ENCODE peak calls at places on chromosomes 16 and 17, in seven cellular contexts. D, P, R, K, A, B and F are unnamed samples.

GRCh38 chr17:18156171-18156975 is 27.3 kb upstream of the ALKBH5 start:
- DNase-seq in D (no peak), P (no peak), R (no peak), K (no peak), A (no peak), B (no peak), F (no peak)

GRCh38 chr17:67994827-67995567 is 1.3 kb downstream of the C17orf58 start:
- DNase-seq in D (no peak), P (no peak), R (peak; percentile 25), K (no peak), A (peak; percentile 37), B (peak; percentile 74), F (no peak)

GRCh38 chr17:46770818-46771600 is 47.5 kb downstream of the WNT3 start:
- DNase-seq in D (peak; percentile 83), P (no peak), R (peak; percentile 42), K (no peak), A (peak; percentile 76), B (peak; percentile 28), F (peak; percentile 49)

GRCh38 chr17:66354981-66355380 is 52.6 kb downstream of the PRKCA start:
- DNase-seq in D (no peak), P (no peak), R (no peak), K (no peak), A (no peak), B (no peak), F (no peak)

GRCh38 chr17:75535119-75535537 is 9.6 kb downstream of the LLGL2 start:
- DNase-seq in D (peak; percentile 72), P (no peak), R (peak; percentile 53), K (peak; percentile 30), A (no peak), B (no peak), F (peak; percentile 23)

GRCh38 chr17:73711916-73712315 is 67.7 kb upstream of the SDK2 start:
- DNase-seq in D (no peak), P (no peak), R (no peak), K (no peak), A (no peak), B (no peak), F (no peak)

GRCh38 chr17:759964-760363 is 7.9 kb upstream of the GEMIN4 start:
- DNase-seq in D (no peak), P (no peak), R (no peak), K (no peak), A (no peak), B (no peak), F (no peak)

GRCh38 chr17:19939993-19940721 is 37.5 kb downstream of the AKAP10 start:
- DNase-seq in D (no peak), P (no peak), R (no peak), K (no peak), A (no peak), B (no peak), F (no peak)

GRCh38 chr17:9308069-9308468 is 267.6 kb downstream of the STX8 start:
- DNase-seq in D (no peak), P (no peak), R (no peak), K (no peak), A (no peak), B (no peak), F (no peak)

GRCh38 chr16:66539628-66540469 is 10.1 kb downstream of the TK2 start:
- DNase-seq in D (no peak), P (no peak), R (no peak), K (no peak), A (no peak), B (no peak), F (no peak)

GRCh38 chr16:69444873-69445517 is 20.6 kb downstream of the CYB5B start:
- DNase-seq in D (no peak), P (no peak), R (no peak), K (no peak), A (peak; percentile 47), B (no peak), F (peak; percentile 15)

GRCh38 chr17:3773511-3773910 is 27.5 kb downstream of the ITGAE start:
- DNase-seq in D (peak; percentile 11), P (no peak), R (no peak), K (no peak), A (peak; percentile 28), B (peak; percentile 17), F (no peak)

GRCh38 chr16:89422527-89422904 is 67.8 kb downstream of the ANKRD11 start:
- DNase-seq in D (no peak), P (no peak), R (no peak), K (no peak), A (peak; percentile 35), B (no peak), F (no peak)

GRCh38 chr17:61129232-61129631 is 270.4 kb upstream of the TBX2 start:
- DNase-seq in D (no peak), P (no peak), R (no peak), K (no peak), A (no peak), B (no peak), F (no peak)

GRCh38 chr16:29858149-29858899 is 4.7 kb downstream of the CDIPT start:
- DNase-seq in D (no peak), P (no peak), R (peak; percentile 73), K (no peak), A (no peak), B (no peak), F (no peak)

GRCh38 chr17:49520386-49521087 is 25.4 kb downstream of the NGFR start:
- DNase-seq in D (no peak), P (no peak), R (no peak), K (no peak), A (no peak), B (no peak), F (no peak)

GRCh38 chr17:8151641-8152111 is 528 bp downstream of the PER1 start:
- DNase-seq in D (peak; percentile 91), P (no peak), R (peak; percentile 90), K (no peak), A (no peak), B (peak; percentile 90), F (peak; percentile 56)

GRCh38 chr17:68305132-68305531 is 13.8 kb downstream of the ARSG start:
- DNase-seq in D (no peak), P (no peak), R (no peak), K (no peak), A (no peak), B (no peak), F (no peak)

GRCh38 chr17:3514873-3515272 is 39.1 kb downstream of the ASPA start:
- DNase-seq in D (no peak), P (no peak), R (no peak), K (no peak), A (no peak), B (no peak), F (no peak)

GRCh38 chr16:57551057-57551456 is 8.6 kb downstream of the ADGRG5 start:
- DNase-seq in D (no peak), P (no peak), R (no peak), K (no peak), A (no peak), B (no peak), F (no peak)

GRCh38 chr16:82660078-82660645 is 33.4 kb downstream of the CDH13 start:
- DNase-seq in D (no peak), P (no peak), R (no peak), K (no peak), A (peak; percentile 19), B (no peak), F (no peak)

GRCh38 chr16:24838554-24839266 is 7.1 kb upstream of the SLC5A11 start:
- DNase-seq in D (no peak), P (no peak), R (no peak), K (no peak), A (peak; percentile 58), B (peak; percentile 25), F (no peak)

GRCh38 chr17:61822326-61823285 is 40.7 kb downstream of the BRIP1 start:
- DNase-seq in D (no peak), P (no peak), R (no peak), K (no peak), A (no peak), B (no peak), F (no peak)

GRCh38 chr17:10051112-10051511 is 146.0 kb upstream of the RCVRN start:
- DNase-seq in D (no peak), P (no peak), R (no peak), K (no peak), A (no peak), B (no peak), F (no peak)

GRCh38 chr17:1998426-1998784 is 26.7 kb downstream of the RTN4RL1 start:
- DNase-seq in D (no peak), P (no peak), R (no peak), K (no peak), A (no peak), B (peak; percentile 39), F (no peak)

GRCh38 chr16:12172343-12172742 is 195.8 kb downstream of the SNX29 start:
- DNase-seq in D (no peak), P (no peak), R (no peak), K (no peak), A (no peak), B (no peak), F (no peak)
- H3K27ac ChIP-seq in D (no peak overlapping the region), P (no peak overlapping the region), R (no peak overlapping the region), K (no peak overlapping the region), A (no peak overlapping the region), B (no peak overlapping the region), F (no peak overlapping the region)

GRCh38 chr17:77422104-77422782 is 281.5 kb downstream of the SEC14L1 start:
- DNase-seq in D (no peak), P (no peak), R (no peak), K (no peak), A (no peak), B (no peak), F (no peak)
- H3K4me1 ChIP-seq in D (peaks cover 52% of the 10 kb centered on the region), P (peaks cover 98% of the 10 kb centered on the region), R (peaks cover 96% of the 10 kb centered on the region), K (peaks cover 75% of the 10 kb centered on the region), A (peaks cover 73% of the 10 kb centered on the region), B (peaks cover 80% of the 10 kb centered on the region), F (peaks cover 59% of the 10 kb centered on the region)

DNA sequence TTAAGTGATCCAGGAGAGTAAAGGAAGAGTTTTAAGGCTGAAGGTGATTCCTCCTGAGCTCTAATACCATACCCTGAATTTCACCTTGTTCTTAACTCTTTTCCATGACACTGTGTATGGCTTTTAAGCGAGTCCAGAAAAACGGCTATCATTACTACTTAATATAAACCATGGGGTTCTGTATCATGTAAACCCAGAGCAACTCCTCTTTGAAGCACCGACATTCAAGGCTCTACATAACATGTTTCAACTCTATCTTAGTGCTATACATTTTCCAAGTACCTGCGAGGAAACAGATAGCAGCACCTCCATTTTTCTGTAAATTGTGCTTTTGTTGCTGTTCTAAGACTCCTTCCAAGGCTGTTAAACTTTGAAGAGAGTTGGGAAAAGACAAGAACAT is 4.0 kb downstream of the STAT5B start:
- DNase-seq in D (no peak), P (no peak), R (no peak), K (no peak), A (no peak), B (no peak), F (no peak)
- H3K9me3 ChIP-seq in D (no peaks in the 10 kb centered on the region), P (no peaks in the 10 kb centered on the region), R (no peaks in the 10 kb centered on the region), K (no peaks in the 10 kb centered on the region), A (peaks cover 2% of the 10 kb centered on the region), B (no peaks in the 10 kb centered on the region), F (no peaks in the 10 kb centered on the region)

GRCh38 chr17:57902117-57902799 is 52.4 kb upstream of the MRPS23 start:
- DNase-seq in D (no peak), P (no peak), R (no peak), K (no peak), A (no peak), B (no peak), F (no peak)

GRCh38 chr17:57905875-57906455 is 49.2 kb downstream of the CUEDC1 start:
- DNase-seq in D (no peak), P (no peak), R (no peak), K (no peak), A (no peak), B (no peak), F (no peak)

GRCh38 chr17:57902800-57903759 is 52.1 kb downstream of the CUEDC1 start:
- DNase-seq in D (peak; percentile 94), P (peak; percentile 39), R (peak; percentile 95), K (no peak), A (peak; percentile 92), B (peak; percentile 92), F (no peak)

GRCh38 chr17:57900991-57901743 is 51.3 kb upstream of the MRPS23 start:
- DNase-seq in D (no peak), P (no peak), R (peak; percentile 75), K (no peak), A (no peak), B (no peak), F (no peak)

GRCh38 chr17:57903961-57904360 is 51.3 kb downstream of the CUEDC1 start:
- DNase-seq in D (no peak), P (no peak), R (no peak), K (no peak), A (no peak), B (no peak), F (no peak)
- H3K27ac ChIP-seq in D (peak overlapping the region; percentile 91), P (peak overlapping the region; percentile 88), R (peak overlapping the region; percentile 91), K (no peak overlapping the region), A (peak overlapping the region; percentile 82), B (peak overlapping the region; percentile 78), F (no peak overlapping the region)